ENCODE peak calls at places on chromosome 19, in nine cellular contexts. One of them, this sample, is unnamed.

GRCh38 chr19:44714597-44715169 is 15.7 kb downstream of the CEACAM16 start:
- DNase-seq in left cardiac atrium: no peak
- DNase-seq in colonic mucosa: no peak
- DNase-seq in mucosa of gallbladder: no peak
- DNase-seq in thyroid gland: no peak
- DNase-seq in osteocyte: no peak
- DNase-seq in stimulated activated CD8-positive, alpha-beta memory T cell treated with anti-CD3 and anti-CD28 coated beads, Interleukin-4, amount 100 ng/mL, for 1 hour: no peak
- DNase-seq in NCI-H2081: no peak
- DNase-seq in activated CD8-positive, alpha-beta memory T cell treated with anti-CD3 and anti-CD28 coated beads for 1 hour: no peak
- DNase-seq in this sample: no peak

GRCh38 chr19:30063184-30064020 is 121.4 kb downstream of the URI1 start:
- DNase-seq in colonic mucosa: no peak
- DNase-seq in thyroid gland: no peak
- DNase-seq in activated CD8-positive, alpha-beta memory T cell treated with anti-CD3 and anti-CD28 coated beads for 1 hour: no peak
- DNase-seq in osteocyte: no peak
- DNase-seq in stimulated activated CD8-positive, alpha-beta memory T cell treated with anti-CD3 and anti-CD28 coated beads, Interleukin-4, amount 100 ng/mL, for 1 hour: no peak
- DNase-seq in left cardiac atrium: no peak
- DNase-seq in mucosa of gallbladder: no peak
- DNase-seq in NCI-H2081: no peak
- DNase-seq in this sample: no peak

GRCh38 chr19:46718157-46718933 is 1.4 kb upstream of the PRKD2 start:
- DNase-seq in stimulated activated CD8-positive, alpha-beta memory T cell treated with anti-CD3 and anti-CD28 coated beads, Interleukin-4, amount 100 ng/mL, for 1 hour: no peak
- DNase-seq in NCI-H2081: no peak
- DNase-seq in activated CD8-positive, alpha-beta memory T cell treated with anti-CD3 and anti-CD28 coated beads for 1 hour: peak
- DNase-seq in osteocyte: no peak
- DNase-seq in colonic mucosa: peak
- DNase-seq in mucosa of gallbladder: no peak
- DNase-seq in left cardiac atrium: peak
- DNase-seq in thyroid gland: no peak
- DNase-seq in this sample: no peak

GRCh38 chr19:48596237-48596636 is 10.3 kb upstream of the SPACA4 start:
- DNase-seq in mucosa of gallbladder: no peak
- DNase-seq in NCI-H2081: no peak
- DNase-seq in thyroid gland: no peak
- DNase-seq in stimulated activated CD8-positive, alpha-beta memory T cell treated with anti-CD3 and anti-CD28 coated beads, Interleukin-4, amount 100 ng/mL, for 1 hour: no peak
- DNase-seq in colonic mucosa: no peak
- DNase-seq in osteocyte: no peak
- DNase-seq in activated CD8-positive, alpha-beta memory T cell treated with anti-CD3 and anti-CD28 coated beads for 1 hour: no peak
- DNase-seq in left cardiac atrium: no peak
- DNase-seq in this sample: no peak

GRCh38 chr19:58408152-58409009 is at the start of gene ZNF584:
- DNase-seq in activated CD8-positive, alpha-beta memory T cell treated with anti-CD3 and anti-CD28 coated beads for 1 hour: peak
- DNase-seq in mucosa of gallbladder: peak
- DNase-seq in colonic mucosa: peak
- DNase-seq in left cardiac atrium: peak
- DNase-seq in osteocyte: peak
- DNase-seq in thyroid gland: peak
- DNase-seq in NCI-H2081: peak
- DNase-seq in stimulated activated CD8-positive, alpha-beta memory T cell treated with anti-CD3 and anti-CD28 coated beads, Interleukin-4, amount 100 ng/mL, for 1 hour: peak
- DNase-seq in this sample: peak

GRCh38 chr19:56917998-56918397 is 77.5 kb upstream of the PEG3 start:
- DNase-seq in left cardiac atrium: no peak
- DNase-seq in osteocyte: no peak
- DNase-seq in mucosa of gallbladder: no peak
- DNase-seq in stimulated activated CD8-positive, alpha-beta memory T cell treated with anti-CD3 and anti-CD28 coated beads, Interleukin-4, amount 100 ng/mL, for 1 hour: no peak
- DNase-seq in thyroid gland: no peak
- DNase-seq in activated CD8-positive, alpha-beta memory T cell treated with anti-CD3 and anti-CD28 coated beads for 1 hour: no peak
- DNase-seq in colonic mucosa: no peak
- DNase-seq in NCI-H2081: no peak
- DNase-seq in this sample: no peak

GRCh38 chr19:18659281-18660050 is 22.6 kb downstream of the KLHL26 start:
- DNase-seq in activated CD8-positive, alpha-beta memory T cell treated with anti-CD3 and anti-CD28 coated beads for 1 hour: no peak
- DNase-seq in stimulated activated CD8-positive, alpha-beta memory T cell treated with anti-CD3 and anti-CD28 coated beads, Interleukin-4, amount 100 ng/mL, for 1 hour: no peak
- DNase-seq in left cardiac atrium: peak
- DNase-seq in colonic mucosa: no peak
- DNase-seq in NCI-H2081: no peak
- DNase-seq in osteocyte: no peak
- DNase-seq in mucosa of gallbladder: peak
- DNase-seq in thyroid gland: no peak
- DNase-seq in this sample: no peak

GRCh38 chr19:5804516-5805464 is at the start of gene NRTN:
- DNase-seq in mucosa of gallbladder: no peak
- DNase-seq in colonic mucosa: peak
- DNase-seq in thyroid gland: no peak
- DNase-seq in left cardiac atrium: no peak
- DNase-seq in stimulated activated CD8-positive, alpha-beta memory T cell treated with anti-CD3 and anti-CD28 coated beads, Interleukin-4, amount 100 ng/mL, for 1 hour: no peak
- DNase-seq in NCI-H2081: peak
- DNase-seq in osteocyte: no peak
- DNase-seq in activated CD8-positive, alpha-beta memory T cell treated with anti-CD3 and anti-CD28 coated beads for 1 hour: peak
- DNase-seq in this sample: peak

GRCh38 chr19:14519245-14519859 is 1.2 kb upstream of the DNAJB1 start:
- DNase-seq in colonic mucosa: no peak
- DNase-seq in left cardiac atrium: no peak
- DNase-seq in stimulated activated CD8-positive, alpha-beta memory T cell treated with anti-CD3 and anti-CD28 coated beads, Interleukin-4, amount 100 ng/mL, for 1 hour: no peak
- DNase-seq in activated CD8-positive, alpha-beta memory T cell treated with anti-CD3 and anti-CD28 coated beads for 1 hour: no peak
- DNase-seq in NCI-H2081: no peak
- DNase-seq in mucosa of gallbladder: no peak
- DNase-seq in thyroid gland: no peak
- DNase-seq in osteocyte: no peak
- DNase-seq in this sample: no peak

GRCh38 chr19:50326101-50326664 is 3.0 kb downstream of the KCNC3 start:
- DNase-seq in NCI-H2081: no peak
- DNase-seq in osteocyte: no peak
- DNase-seq in mucosa of gallbladder: no peak
- DNase-seq in colonic mucosa: no peak
- DNase-seq in left cardiac atrium: no peak
- DNase-seq in stimulated activated CD8-positive, alpha-beta memory T cell treated with anti-CD3 and anti-CD28 coated beads, Interleukin-4, amount 100 ng/mL, for 1 hour: no peak
- DNase-seq in thyroid gland: no peak
- DNase-seq in activated CD8-positive, alpha-beta memory T cell treated with anti-CD3 and anti-CD28 coated beads for 1 hour: no peak
- DNase-seq in this sample: no peak

GRCh38 chr19:34260771-34261173 is 6.4 kb downstream of the GARRE1 start:
- DNase-seq in left cardiac atrium: no peak
- DNase-seq in colonic mucosa: no peak
- DNase-seq in mucosa of gallbladder: no peak
- DNase-seq in NCI-H2081: no peak
- DNase-seq in thyroid gland: no peak
- DNase-seq in activated CD8-positive, alpha-beta memory T cell treated with anti-CD3 and anti-CD28 coated beads for 1 hour: no peak
- DNase-seq in osteocyte: no peak
- DNase-seq in stimulated activated CD8-positive, alpha-beta memory T cell treated with anti-CD3 and anti-CD28 coated beads, Interleukin-4, amount 100 ng/mL, for 1 hour: no peak
- DNase-seq in this sample: peak

GRCh38 chr19:18007939-18008673 is at the start of gene ARRDC2:
- DNase-seq in osteocyte: peak
- DNase-seq in NCI-H2081: peak
- DNase-seq in stimulated activated CD8-positive, alpha-beta memory T cell treated with anti-CD3 and anti-CD28 coated beads, Interleukin-4, amount 100 ng/mL, for 1 hour: peak
- DNase-seq in activated CD8-positive, alpha-beta memory T cell treated with anti-CD3 and anti-CD28 coated beads for 1 hour: peak
- DNase-seq in thyroid gland: peak
- DNase-seq in colonic mucosa: peak
- DNase-seq in left cardiac atrium: peak
- DNase-seq in mucosa of gallbladder: peak
- DNase-seq in this sample: peak

GRCh38 chr19:29337029-29337428 is 124.1 kb upstream of the UQCRFS1 start:
- DNase-seq in thyroid gland: no peak
- DNase-seq in activated CD8-positive, alpha-beta memory T cell treated with anti-CD3 and anti-CD28 coated beads for 1 hour: no peak
- DNase-seq in mucosa of gallbladder: no peak
- DNase-seq in stimulated activated CD8-positive, alpha-beta memory T cell treated with anti-CD3 and anti-CD28 coated beads, Interleukin-4, amount 100 ng/mL, for 1 hour: no peak
- DNase-seq in NCI-H2081: no peak
- DNase-seq in osteocyte: peak
- DNase-seq in left cardiac atrium: no peak
- DNase-seq in colonic mucosa: no peak
- DNase-seq in this sample: no peak

GRCh38 chr19:18915639-18916038 is 3.5 kb downstream of the COPE start:
- DNase-seq in osteocyte: no peak
- DNase-seq in mucosa of gallbladder: peak
- DNase-seq in activated CD8-positive, alpha-beta memory T cell treated with anti-CD3 and anti-CD28 coated beads for 1 hour: peak
- DNase-seq in left cardiac atrium: no peak
- DNase-seq in colonic mucosa: peak
- DNase-seq in thyroid gland: no peak
- DNase-seq in stimulated activated CD8-positive, alpha-beta memory T cell treated with anti-CD3 and anti-CD28 coated beads, Interleukin-4, amount 100 ng/mL, for 1 hour: no peak
- DNase-seq in NCI-H2081: peak
- DNase-seq in this sample: no peak

GRCh38 chr19:43634877-43635560 is 4.6 kb downstream of the CADM4 start:
- DNase-seq in colonic mucosa: no peak
- DNase-seq in mucosa of gallbladder: no peak
- DNase-seq in NCI-H2081: no peak
- DNase-seq in thyroid gland: no peak
- DNase-seq in osteocyte: no peak
- DNase-seq in activated CD8-positive, alpha-beta memory T cell treated with anti-CD3 and anti-CD28 coated beads for 1 hour: no peak
- DNase-seq in stimulated activated CD8-positive, alpha-beta memory T cell treated with anti-CD3 and anti-CD28 coated beads, Interleukin-4, amount 100 ng/mL, for 1 hour: no peak
- DNase-seq in left cardiac atrium: no peak
- DNase-seq in this sample: no peak

GRCh38 chr19:17076539-17076919 is 952 bp downstream of the MYO9B start:
- DNase-seq in stimulated activated CD8-positive, alpha-beta memory T cell treated with anti-CD3 and anti-CD28 coated beads, Interleukin-4, amount 100 ng/mL, for 1 hour: no peak
- DNase-seq in mucosa of gallbladder: no peak
- DNase-seq in activated CD8-positive, alpha-beta memory T cell treated with anti-CD3 and anti-CD28 coated beads for 1 hour: no peak
- DNase-seq in colonic mucosa: no peak
- DNase-seq in osteocyte: no peak
- DNase-seq in thyroid gland: no peak
- DNase-seq in NCI-H2081: no peak
- DNase-seq in left cardiac atrium: no peak
- DNase-seq in this sample: no peak

GRCh38 chr19:4534836-4535658 is at the start of gene PLIN5:
- DNase-seq in stimulated activated CD8-positive, alpha-beta memory T cell treated with anti-CD3 and anti-CD28 coated beads, Interleukin-4, amount 100 ng/mL, for 1 hour: no peak
- DNase-seq in osteocyte: peak
- DNase-seq in thyroid gland: peak
- DNase-seq in left cardiac atrium: peak
- DNase-seq in NCI-H2081: peak
- DNase-seq in colonic mucosa: peak
- DNase-seq in mucosa of gallbladder: peak
- DNase-seq in activated CD8-positive, alpha-beta memory T cell treated with anti-CD3 and anti-CD28 coated beads for 1 hour: peak
- DNase-seq in this sample: peak

GRCh38 chr19:47100290-47100689 is 13.3 kb downstream of the ZC3H4 start:
- DNase-seq in activated CD8-positive, alpha-beta memory T cell treated with anti-CD3 and anti-CD28 coated beads for 1 hour: no peak
- DNase-seq in stimulated activated CD8-positive, alpha-beta memory T cell treated with anti-CD3 and anti-CD28 coated beads, Interleukin-4, amount 100 ng/mL, for 1 hour: no peak
- DNase-seq in thyroid gland: no peak
- DNase-seq in mucosa of gallbladder: no peak
- DNase-seq in left cardiac atrium: no peak
- DNase-seq in NCI-H2081: no peak
- DNase-seq in colonic mucosa: no peak
- DNase-seq in osteocyte: no peak
- DNase-seq in this sample: no peak

GRCh38 chr19:18713550-18714117 is 30.2 kb downstream of the CRTC1 start:
- DNase-seq in activated CD8-positive, alpha-beta memory T cell treated with anti-CD3 and anti-CD28 coated beads for 1 hour: no peak
- DNase-seq in NCI-H2081: no peak
- DNase-seq in thyroid gland: no peak
- DNase-seq in osteocyte: no peak
- DNase-seq in mucosa of gallbladder: no peak
- DNase-seq in left cardiac atrium: no peak
- DNase-seq in colonic mucosa: no peak
- DNase-seq in stimulated activated CD8-positive, alpha-beta memory T cell treated with anti-CD3 and anti-CD28 coated beads, Interleukin-4, amount 100 ng/mL, for 1 hour: no peak
- DNase-seq in this sample: no peak

GRCh38 chr19:3413796-3414327 is 47.5 kb downstream of the NFIC start:
- DNase-seq in colonic mucosa: no peak
- DNase-seq in left cardiac atrium: no peak
- DNase-seq in activated CD8-positive, alpha-beta memory T cell treated with anti-CD3 and anti-CD28 coated beads for 1 hour: no peak
- DNase-seq in osteocyte: no peak
- DNase-seq in stimulated activated CD8-positive, alpha-beta memory T cell treated with anti-CD3 and anti-CD28 coated beads, Interleukin-4, amount 100 ng/mL, for 1 hour: no peak
- DNase-seq in thyroid gland: no peak
- DNase-seq in mucosa of gallbladder: no peak
- DNase-seq in NCI-H2081: peak
- DNase-seq in this sample: no peak

GRCh38 chr19:40576585-40577451 is at the start of gene SHKBP1:
- DNase-seq in mucosa of gallbladder: peak
- DNase-seq in thyroid gland: peak
- DNase-seq in left cardiac atrium: peak
- DNase-seq in colonic mucosa: peak
- DNase-seq in activated CD8-positive, alpha-beta memory T cell treated with anti-CD3 and anti-CD28 coated beads for 1 hour: peak
- DNase-seq in stimulated activated CD8-positive, alpha-beta memory T cell treated with anti-CD3 and anti-CD28 coated beads, Interleukin-4, amount 100 ng/mL, for 1 hour: peak
- DNase-seq in osteocyte: peak
- DNase-seq in NCI-H2081: peak
- DNase-seq in this sample: peak

GRCh38 chr19:5434970-5435641 is 20.1 kb upstream of the ZNRF4 start:
- DNase-seq in NCI-H2081: no peak
- DNase-seq in mucosa of gallbladder: no peak
- DNase-seq in colonic mucosa: no peak
- DNase-seq in stimulated activated CD8-positive, alpha-beta memory T cell treated with anti-CD3 and anti-CD28 coated beads, Interleukin-4, amount 100 ng/mL, for 1 hour: no peak
- DNase-seq in activated CD8-positive, alpha-beta memory T cell treated with anti-CD3 and anti-CD28 coated beads for 1 hour: no peak
- DNase-seq in thyroid gland: no peak
- DNase-seq in left cardiac atrium: no peak
- DNase-seq in osteocyte: no peak
- DNase-seq in this sample: no peak

GRCh38 chr19:42548545-42548944 is 20.3 kb upstream of the CEACAM1 start:
- DNase-seq in colonic mucosa: no peak
- DNase-seq in NCI-H2081: no peak
- DNase-seq in activated CD8-positive, alpha-beta memory T cell treated with anti-CD3 and anti-CD28 coated beads for 1 hour: no peak
- DNase-seq in left cardiac atrium: no peak
- DNase-seq in stimulated activated CD8-positive, alpha-beta memory T cell treated with anti-CD3 and anti-CD28 coated beads, Interleukin-4, amount 100 ng/mL, for 1 hour: no peak
- DNase-seq in mucosa of gallbladder: no peak
- DNase-seq in osteocyte: no peak
- DNase-seq in thyroid gland: no peak
- DNase-seq in this sample: no peak

GRCh38 chr19:30653646-30654386 is 281.6 kb downstream of the ZNF536 start:
- DNase-seq in osteocyte: peak
- DNase-seq in mucosa of gallbladder: no peak
- DNase-seq in thyroid gland: peak
- DNase-seq in activated CD8-positive, alpha-beta memory T cell treated with anti-CD3 and anti-CD28 coated beads for 1 hour: no peak
- DNase-seq in colonic mucosa: no peak
- DNase-seq in NCI-H2081: no peak
- DNase-seq in left cardiac atrium: no peak
- DNase-seq in stimulated activated CD8-positive, alpha-beta memory T cell treated with anti-CD3 and anti-CD28 coated beads, Interleukin-4, amount 100 ng/mL, for 1 hour: no peak
- DNase-seq in this sample: no peak

GRCh38 chr19:34330116-34330515 is 34.9 kb upstream of the GPI start:
- DNase-seq in thyroid gland: no peak
- DNase-seq in left cardiac atrium: no peak
- DNase-seq in mucosa of gallbladder: no peak
- DNase-seq in NCI-H2081: no peak
- DNase-seq in osteocyte: no peak
- DNase-seq in activated CD8-positive, alpha-beta memory T cell treated with anti-CD3 and anti-CD28 coated beads for 1 hour: no peak
- DNase-seq in stimulated activated CD8-positive, alpha-beta memory T cell treated with anti-CD3 and anti-CD28 coated beads, Interleukin-4, amount 100 ng/mL, for 1 hour: no peak
- DNase-seq in colonic mucosa: no peak
- DNase-seq in this sample: no peak

GRCh38 chr19:29211562-29212416 is 1.2 kb downstream of the UQCRFS1 start:
- DNase-seq in stimulated activated CD8-positive, alpha-beta memory T cell treated with anti-CD3 and anti-CD28 coated beads, Interleukin-4, amount 100 ng/mL, for 1 hour: no peak
- DNase-seq in colonic mucosa: no peak
- DNase-seq in left cardiac atrium: no peak
- DNase-seq in thyroid gland: no peak
- DNase-seq in activated CD8-positive, alpha-beta memory T cell treated with anti-CD3 and anti-CD28 coated beads for 1 hour: no peak
- DNase-seq in NCI-H2081: peak
- DNase-seq in mucosa of gallbladder: no peak
- DNase-seq in osteocyte: peak
- DNase-seq in this sample: no peak

GRCh38 chr19:47679922-47680857 is 33.0 kb upstream of the EHD2 start:
- DNase-seq in colonic mucosa: no peak
- DNase-seq in stimulated activated CD8-positive, alpha-beta memory T cell treated with anti-CD3 and anti-CD28 coated beads, Interleukin-4, amount 100 ng/mL, for 1 hour: no peak
- DNase-seq in NCI-H2081: no peak
- DNase-seq in osteocyte: no peak
- DNase-seq in mucosa of gallbladder: no peak
- DNase-seq in left cardiac atrium: no peak
- DNase-seq in thyroid gland: no peak
- DNase-seq in activated CD8-positive, alpha-beta memory T cell treated with anti-CD3 and anti-CD28 coated beads for 1 hour: no peak
- DNase-seq in this sample: no peak